ENCODE peak calls at places on chromosome 20, in four cellular contexts. One of them, this sample, is unnamed.

GRCh38 chr20:53072923-53073579 is 100.9 kb downstream of the TSHZ2 start:
- DNase-seq in ELF-1: no peak
- DNase-seq in ovary: no peak
- DNase-seq in activated CD4-positive, alpha-beta T cell treated with anti-CD3 and anti-CD28 coated beads, Interleukin-2, amount 50 U/mL, for 1 hour: no peak
- DNase-seq in this sample: no peak

GRCh38 chr20:59835448-59836395 is 97.7 kb downstream of the SYCP2 start:
- DNase-seq in ELF-1: peak; percentile 63
- DNase-seq in ovary: peak; percentile 56
- DNase-seq in activated CD4-positive, alpha-beta T cell treated with anti-CD3 and anti-CD28 coated beads, Interleukin-2, amount 50 U/mL, for 1 hour: no peak
- DNase-seq in this sample: peak; percentile 75

GRCh38 chr20:25252686-25253421 is 5.0 kb downstream of the PYGB start:
- DNase-seq in ELF-1: peak; percentile 85
- DNase-seq in ovary: no peak
- DNase-seq in activated CD4-positive, alpha-beta T cell treated with anti-CD3 and anti-CD28 coated beads, Interleukin-2, amount 50 U/mL, for 1 hour: no peak
- DNase-seq in this sample: peak; percentile 35

GRCh38 chr20:32474967-32475819 is 109.9 kb downstream of the NOL4L start:
- DNase-seq in ELF-1: peak; percentile 82
- DNase-seq in ovary: peak; percentile 93
- DNase-seq in activated CD4-positive, alpha-beta T cell treated with anti-CD3 and anti-CD28 coated beads, Interleukin-2, amount 50 U/mL, for 1 hour: no peak
- DNase-seq in this sample: peak; percentile 81

GRCh38 chr20:49278817-49279676 is 1.2 kb upstream of the ZNFX1 start:
- DNase-seq in ELF-1: peak; percentile 41
- DNase-seq in ovary: no peak
- DNase-seq in activated CD4-positive, alpha-beta T cell treated with anti-CD3 and anti-CD28 coated beads, Interleukin-2, amount 50 U/mL, for 1 hour: no peak
- DNase-seq in this sample: peak; percentile 46

GRCh38 chr20:53914091-53914860 is 156.1 kb downstream of the BCAS1 start:
- DNase-seq in ELF-1: no peak
- DNase-seq in ovary: no peak
- DNase-seq in activated CD4-positive, alpha-beta T cell treated with anti-CD3 and anti-CD28 coated beads, Interleukin-2, amount 50 U/mL, for 1 hour: no peak
- DNase-seq in this sample: peak; percentile 36

GRCh38 chr20:23455641-23456040 is 3.0 kb upstream of the CST11 start:
- DNase-seq in ELF-1: no peak
- DNase-seq in ovary: no peak
- DNase-seq in activated CD4-positive, alpha-beta T cell treated with anti-CD3 and anti-CD28 coated beads, Interleukin-2, amount 50 U/mL, for 1 hour: no peak
- DNase-seq in this sample: no peak

GRCh38 chr20:21693322-21693721 is 12.1 kb upstream of the PAX1 start:
- DNase-seq in ELF-1: peak; percentile 59
- DNase-seq in ovary: no peak
- DNase-seq in activated CD4-positive, alpha-beta T cell treated with anti-CD3 and anti-CD28 coated beads, Interleukin-2, amount 50 U/mL, for 1 hour: no peak
- DNase-seq in this sample: peak; percentile 83

GRCh38 chr20:18731940-18732339 is 81.6 kb upstream of the SCP2D1 start:
- DNase-seq in ELF-1: no peak
- DNase-seq in ovary: no peak
- DNase-seq in activated CD4-positive, alpha-beta T cell treated with anti-CD3 and anti-CD28 coated beads, Interleukin-2, amount 50 U/mL, for 1 hour: no peak
- DNase-seq in this sample: no peak

GRCh38 chr20:58788896-58789295 is 61.8 kb downstream of the GNAS-AS1 start:
- DNase-seq in ELF-1: no peak
- DNase-seq in ovary: no peak
- DNase-seq in activated CD4-positive, alpha-beta T cell treated with anti-CD3 and anti-CD28 coated beads, Interleukin-2, amount 50 U/mL, for 1 hour: no peak
- DNase-seq in this sample: no peak

GRCh38 chr20:19095762-19096161 is 116.7 kb upstream of the SLC24A3 start:
- DNase-seq in ELF-1: peak; percentile 59
- DNase-seq in ovary: no peak
- DNase-seq in activated CD4-positive, alpha-beta T cell treated with anti-CD3 and anti-CD28 coated beads, Interleukin-2, amount 50 U/mL, for 1 hour: no peak
- DNase-seq in this sample: peak; percentile 90

GRCh38 chr20:4136078-4136966 is 121.0 kb upstream of the RNF24 start:
- DNase-seq in ELF-1: peak; percentile 27
- DNase-seq in ovary: no peak
- DNase-seq in activated CD4-positive, alpha-beta T cell treated with anti-CD3 and anti-CD28 coated beads, Interleukin-2, amount 50 U/mL, for 1 hour: no peak
- DNase-seq in this sample: peak; percentile 70

GRCh38 chr20:2387180-2387577 is 6.5 kb downstream of the TGM6 start:
- DNase-seq in ELF-1: peak; percentile 85
- DNase-seq in ovary: no peak
- DNase-seq in activated CD4-positive, alpha-beta T cell treated with anti-CD3 and anti-CD28 coated beads, Interleukin-2, amount 50 U/mL, for 1 hour: peak; percentile 11
- DNase-seq in this sample: peak; percentile 94

GRCh38 chr20:36908603-36909002 is 32.7 kb downstream of the TLDC2 start:
- DNase-seq in ELF-1: no peak
- DNase-seq in ovary: no peak
- DNase-seq in activated CD4-positive, alpha-beta T cell treated with anti-CD3 and anti-CD28 coated beads, Interleukin-2, amount 50 U/mL, for 1 hour: no peak
- DNase-seq in this sample: no peak

GRCh38 chr20:21027569-21027968 is 78.6 kb downstream of the LINC00237 start:
- DNase-seq in ELF-1: peak; percentile 64
- DNase-seq in ovary: no peak
- DNase-seq in activated CD4-positive, alpha-beta T cell treated with anti-CD3 and anti-CD28 coated beads, Interleukin-2, amount 50 U/mL, for 1 hour: no peak
- DNase-seq in this sample: peak; percentile 92

GRCh38 chr20:48578397-48579098 is 249.3 kb downstream of the PREX1 start:
- DNase-seq in ELF-1: peak; percentile 64
- DNase-seq in ovary: no peak
- DNase-seq in activated CD4-positive, alpha-beta T cell treated with anti-CD3 and anti-CD28 coated beads, Interleukin-2, amount 50 U/mL, for 1 hour: no peak
- DNase-seq in this sample: no peak

This sample was measured in endodermal cell.